ENCODE peak calls at places on chromosome 11, in ten cellular contexts. Y is transverse colon; K is stimulated activated CD4-positive, alpha-beta T cell treated with anti-CD3 and anti-CD28 coated beads, Interleukin-12 subunit alpha, Interleukin-12 subunit beta, amount 100 ng/mL, for 48 hours; X is fibroblast of the conjunctiva; U is EL; A is iPS DF 6.9; O is cardiac fibroblast; I is T follicular helper cell; S is GM19239; V is NCI-H2029. B is an unnamed sample.

GRCh38 chr11:74326665-74327064 is 15.2 kb upstream of the P4HA3 start:
- DNase-seq in Y (no peak), K (no peak), X (no peak), U (no peak), A (no peak), O (no peak), I (no peak), S (no peak), V (no peak), B (no peak)

GRCh38 chr11:31802990-31803812 is 7.9 kb downstream of the PAX6 start:
- DNase-seq in Y (no peak), K (no peak), X (no peak), U (no peak), A (no peak), O (no peak), I (no peak), S (no peak), V (no peak), B (no peak)

GRCh38 chr11:113286509-113287497 is 27.6 kb upstream of the TTC12 start:
- DNase-seq in Y (no peak), K (no peak), X (no peak), U (no peak), A (no peak), O (peak), I (no peak), S (no peak), V (no peak), B (no peak)

GRCh38 chr11:44862546-44863101 is 88.1 kb downstream of the TP53I11 start:
- DNase-seq in Y (no peak), K (no peak), X (no peak), U (peak), A (no peak), O (no peak), I (no peak), S (no peak), V (no peak), B (no peak)

GRCh38 chr11:110762596-110762995 is 50.4 kb upstream of the ARHGAP20 start:
- DNase-seq in Y (no peak), K (no peak), X (peak), U (peak), A (no peak), O (peak), I (no peak), S (no peak), V (no peak), B (no peak)

GRCh38 chr11:125155100-125155444 is 9.5 kb upstream of the PKNOX2 start:
- DNase-seq in Y (no peak), K (no peak), X (no peak), U (no peak), A (no peak), O (no peak), I (no peak), S (no peak), V (no peak), B (no peak)

GRCh38 chr11:114501901-114502300 is 57.8 kb downstream of the NXPE1 start:
- DNase-seq in Y (no peak), K (no peak), X (no peak), U (peak), A (no peak), O (no peak), I (no peak), S (no peak), V (no peak), B (no peak)

GRCh38 chr11:111836766-111837165 is 34.6 kb downstream of the ALG9 start:
- DNase-seq in Y (no peak), K (no peak), X (no peak), U (peak), A (no peak), O (no peak), I (no peak), S (peak), V (no peak), B (no peak)

GRCh38 chr11:19345848-19346681 is 105.3 kb upstream of the E2F8 start:
- DNase-seq in Y (no peak), K (no peak), X (no peak), U (peak), A (no peak), O (peak), I (no peak), S (no peak), V (no peak), B (no peak)

GRCh38 chr11:14519692-14520085 is 497 bp downstream of the PSMA1 start:
- DNase-seq in Y (no peak), K (no peak), X (no peak), U (no peak), A (no peak), O (peak), I (no peak), S (no peak), V (no peak), B (no peak)

GRCh38 chr11:125933030-125933813 is 12.6 kb upstream of the VSIG10L2 start:
- DNase-seq in Y (no peak), K (no peak), X (no peak), U (no peak), A (no peak), O (no peak), I (no peak), S (no peak), V (no peak), B (peak)

GRCh38 chr11:76445122-76446084 is 585 bp downstream of the EMSY start:
- DNase-seq in Y (peak), K (peak), X (peak), U (peak), A (no peak), O (peak), I (peak), S (peak), V (peak), B (peak)

GRCh38 chr11:32884770-32885384 is 7.7 kb upstream of the QSER1 start:
- DNase-seq in Y (no peak), K (no peak), X (no peak), U (peak), A (no peak), O (peak), I (no peak), S (no peak), V (no peak), B (no peak)

GRCh38 chr11:119786431-119787073 is 57.6 kb upstream of the NECTIN1 start:
- DNase-seq in Y (no peak), K (no peak), X (no peak), U (no peak), A (no peak), O (no peak), I (no peak), S (no peak), V (no peak), B (no peak)

GRCh38 chr11:16011396-16011795 is 344.9 kb downstream of the SOX6 start:
- DNase-seq in Y (no peak), K (no peak), X (no peak), U (no peak), A (no peak), O (no peak), I (no peak), S (no peak), V (no peak), B (no peak)

GRCh38 chr11:62719302-62719978 is 7.8 kb downstream of the HNRNPUL2 start:
- DNase-seq in Y (no peak), K (no peak), X (no peak), U (no peak), A (no peak), O (no peak), I (no peak), S (no peak), V (no peak), B (no peak)

GRCh38 chr11:92510591-92510990 is 286.0 kb downstream of the FAT3 start:
- DNase-seq in Y (no peak), K (no peak), X (no peak), U (no peak), A (no peak), O (no peak), I (no peak), S (no peak), V (no peak), B (no peak)

B was measured in stimulated activated CD8-positive, alpha-beta memory T cell treated with anti-CD3 and anti-CD28 coated beads, Interleukin-2, amount 100 ng/mL, for 48 hours.